ENCODE peak calls at places on chromosomes 7 and 10, in nine cellular contexts. One of them, this sample, is unnamed.

GRCh38 chr10:97718659-97719142 is 5.2 kb downstream of the MARVELD1 start:
- DNase-seq in EL: no peak
- DNase-seq in activated T-helper 1 cell treated with Interleukin-2 at 50 U/mL for 16 hours: no peak
- DNase-seq in T-cell: no peak
- DNase-seq in non-pigmented ciliary epithelial cell: no peak
- DNase-seq in NCI-H1105: peak; percentile 73
- DNase-seq in GF-D8: no peak
- DNase-seq in skeletal muscle cell: no peak
- DNase-seq in neural crest cell: no peak
- DNase-seq in this sample: no peak

GRCh38 chr7:45446195-45446944 is 127.8 kb upstream of the ADCY1 start:
- DNase-seq in EL: no peak
- DNase-seq in activated T-helper 1 cell treated with Interleukin-2 at 50 U/mL for 16 hours: no peak
- DNase-seq in T-cell: no peak
- DNase-seq in non-pigmented ciliary epithelial cell: no peak
- DNase-seq in NCI-H1105: no peak
- DNase-seq in GF-D8: no peak
- DNase-seq in skeletal muscle cell: no peak
- DNase-seq in neural crest cell: no peak
- DNase-seq in this sample: no peak

GRCh38 chr10:34812771-34813170 is 2.3 kb downstream of the PARD3 start:
- DNase-seq in EL: no peak
- DNase-seq in activated T-helper 1 cell treated with Interleukin-2 at 50 U/mL for 16 hours: no peak
- DNase-seq in T-cell: no peak
- DNase-seq in non-pigmented ciliary epithelial cell: no peak
- DNase-seq in NCI-H1105: no peak
- DNase-seq in GF-D8: no peak
- DNase-seq in skeletal muscle cell: no peak
- DNase-seq in neural crest cell: no peak
- DNase-seq in this sample: no peak

GRCh38 chr10:112510384-112510783 is 63.4 kb downstream of the VTI1A start:
- DNase-seq in EL: no peak
- DNase-seq in activated T-helper 1 cell treated with Interleukin-2 at 50 U/mL for 16 hours: no peak
- DNase-seq in T-cell: no peak
- DNase-seq in non-pigmented ciliary epithelial cell: no peak
- DNase-seq in NCI-H1105: no peak
- DNase-seq in GF-D8: no peak
- DNase-seq in skeletal muscle cell: no peak
- DNase-seq in neural crest cell: no peak
- DNase-seq in this sample: no peak

GRCh38 chr10:48900296-48900695 is 39.3 kb downstream of the LRRC18 start:
- DNase-seq in EL: no peak
- DNase-seq in activated T-helper 1 cell treated with Interleukin-2 at 50 U/mL for 16 hours: no peak
- DNase-seq in T-cell: no peak
- DNase-seq in non-pigmented ciliary epithelial cell: no peak
- DNase-seq in NCI-H1105: no peak
- DNase-seq in GF-D8: peak; percentile 5
- DNase-seq in skeletal muscle cell: no peak
- DNase-seq in neural crest cell: no peak
- DNase-seq in this sample: no peak

GRCh38 chr10:103614511-103615158 is 121.1 kb downstream of the NEURL1 start:
- DNase-seq in EL: no peak
- DNase-seq in activated T-helper 1 cell treated with Interleukin-2 at 50 U/mL for 16 hours: no peak
- DNase-seq in T-cell: no peak
- DNase-seq in non-pigmented ciliary epithelial cell: no peak
- DNase-seq in NCI-H1105: no peak
- DNase-seq in GF-D8: no peak
- DNase-seq in skeletal muscle cell: no peak
- DNase-seq in neural crest cell: no peak
- DNase-seq in this sample: no peak

GRCh38 chr10:29734980-29735627 is 100.3 kb upstream of the SVIL start:
- DNase-seq in EL: peak; percentile 45
- DNase-seq in activated T-helper 1 cell treated with Interleukin-2 at 50 U/mL for 16 hours: peak; percentile 36
- DNase-seq in T-cell: peak; percentile 52
- DNase-seq in non-pigmented ciliary epithelial cell: no peak
- DNase-seq in NCI-H1105: peak; percentile 22
- DNase-seq in GF-D8: peak; percentile 46
- DNase-seq in skeletal muscle cell: no peak
- DNase-seq in neural crest cell: peak; percentile 45
- DNase-seq in this sample: peak; percentile 69

GRCh38 chr7:1007901-1008300 is 24.9 kb downstream of the CYP2W1 start:
- DNase-seq in EL: no peak
- DNase-seq in activated T-helper 1 cell treated with Interleukin-2 at 50 U/mL for 16 hours: no peak
- DNase-seq in T-cell: no peak
- DNase-seq in non-pigmented ciliary epithelial cell: no peak
- DNase-seq in NCI-H1105: no peak
- DNase-seq in GF-D8: no peak
- DNase-seq in skeletal muscle cell: no peak
- DNase-seq in neural crest cell: no peak
- DNase-seq in this sample: no peak

GRCh38 chr10:76035728-76036409 is 604.4 kb downstream of the LRMDA start:
- DNase-seq in EL: no peak
- DNase-seq in activated T-helper 1 cell treated with Interleukin-2 at 50 U/mL for 16 hours: no peak
- DNase-seq in T-cell: no peak
- DNase-seq in non-pigmented ciliary epithelial cell: no peak
- DNase-seq in NCI-H1105: no peak
- DNase-seq in GF-D8: no peak
- DNase-seq in skeletal muscle cell: no peak
- DNase-seq in neural crest cell: no peak
- DNase-seq in this sample: no peak

This sample was measured in gastrocnemius medialis.